ENCODE peak calls at places on chromosomes 4 and X, in eight cellular contexts. M, Y, Q, T, K, B, P and D are unnamed samples. For H3K4me1, the result is how much of the 10 kb centered on the place peaks cover.

GRCh38 chrX:23822397-23822796 is 39.4 kb downstream of the SAT1 start:
- DNase-seq in M (no peak), Y (no peak), K (no peak), Q (no peak), P (no peak), B (no peak), T (no peak), D (no peak)

GRCh38 chrX:67159437-67159836 is 384.4 kb upstream of the AR start:
- DNase-seq in T (no peak), P (no peak), Y (no peak), Q (no peak), K (no peak), M (no peak), B (no peak), D (no peak)

GRCh38 chr4:113682730-113683129 is 78.8 kb downstream of the CAMK2D start:
- DNase-seq in Q (no peak), T (no peak), K (no peak), Y (no peak), P (no peak), M (no peak), B (no peak), D (no peak)

GRCh38 chr4:59127748-59128147 is 2017.6 kb upstream of the IGFBP7 start:
- DNase-seq in M (no peak), Y (no peak), K (no peak), P (no peak), Q (no peak), T (no peak), B (no peak), D (no peak)

GRCh38 chr4:8696369-8697127 is 104.0 kb downstream of the CPZ start:
- DNase-seq in T (no peak), Y (no peak), K (peak), B (no peak), Q (no peak), P (no peak), M (no peak), D (no peak)

GRCh38 chr4:7015383-7016035 is 27.7 kb upstream of the TADA2B start:
- DNase-seq in M (no peak), B (no peak), K (no peak), Q (no peak), T (no peak), Y (no peak), P (no peak), D (no peak)

GRCh38 chr4:162565730-162566129 is 401.9 kb upstream of the FSTL5 start:
- DNase-seq in P (no peak), K (no peak), T (no peak), B (no peak), Q (no peak), M (no peak), Y (no peak), D (no peak)

GRCh38 chr4:37603070-37603468 is 83.1 kb downstream of the RELL1 start:
- DNase-seq in B (peak), Q (peak), Y (peak), T (peak), M (peak), K (peak), P (no peak), D (peak)

GRCh38 chrX:153778684-153779101 is 2.1 kb upstream of the SRPK3 start:
- DNase-seq in P (no peak), M (no peak), B (no peak), Q (peak), T (no peak), Y (no peak), K (no peak), D (no peak)

GRCh38 chrX:115428011-115428410 is 133.0 kb upstream of the PLS3 start:
- DNase-seq in K (no peak), B (no peak), Y (no peak), P (no peak), M (no peak), T (peak), Q (no peak), D (no peak)

GRCh38 chrX:106401965-106402559 is 209.7 kb upstream of the RADX start:
- DNase-seq in M (no peak), B (no peak), P (no peak), Y (no peak), K (no peak), T (no peak), Q (no peak), D (no peak)

GRCh38 chrX:106392346-106392745 is 219.4 kb upstream of the RADX start:
- DNase-seq in K (no peak), Q (no peak), M (no peak), B (no peak), T (no peak), Y (no peak), P (no peak), D (no peak)

DNA sequence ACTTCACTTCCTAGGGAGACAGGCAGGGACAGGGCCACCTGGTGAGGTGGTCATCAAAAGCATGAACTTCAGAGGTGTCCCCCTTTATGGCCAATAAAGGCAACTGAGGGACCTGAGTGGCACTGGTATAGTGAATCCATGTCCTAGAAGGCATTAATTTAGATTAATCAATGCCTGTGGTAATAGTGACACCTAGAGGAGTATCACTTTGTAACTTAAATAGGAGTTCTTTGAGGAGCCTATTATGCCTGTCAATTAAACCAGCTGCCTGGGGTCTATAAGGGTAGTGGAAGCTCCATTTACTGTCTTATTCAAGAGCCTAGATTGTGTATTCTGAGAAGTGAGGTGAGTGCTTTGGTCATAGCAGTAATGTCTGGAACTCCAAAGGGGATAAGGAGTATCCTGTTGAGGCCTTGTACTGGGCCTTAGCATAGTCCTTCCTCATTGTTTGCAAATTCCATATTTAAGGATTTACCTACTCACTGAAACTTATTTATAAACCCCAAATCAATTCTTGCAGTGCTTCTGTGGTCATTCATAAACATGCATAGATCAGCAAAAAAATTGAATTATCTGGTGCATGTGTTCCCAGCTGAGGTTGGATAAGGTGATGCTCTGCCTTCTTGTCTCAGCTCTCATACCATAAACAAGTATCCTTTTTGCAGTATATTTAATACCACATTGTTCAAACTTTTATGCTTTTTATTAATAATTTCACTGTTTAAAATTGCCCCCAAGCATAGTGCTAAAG is 213.8 kb upstream of the RADX start:
- DNase-seq in T (peak), M (no peak), P (no peak), Q (no peak), K (no peak), B (no peak), Y (no peak), D (no peak)
- TF ChIP-seq CTCF in T (peak), M (no peak), P (peak), Q (peak), K (no peak), B (no peak), Y (peak), D (no peak)

GRCh38 chr4:173188648-173189047 is 20.0 kb downstream of the GALNT7 start:
- DNase-seq in Y (no peak), P (no peak), M (no peak), Q (no peak), B (no peak), K (no peak), T (no peak), D (no peak)

GRCh38 chr4:173194175-173194574 is 25.6 kb downstream of the GALNT7 start:
- DNase-seq in M (no peak), P (no peak), B (no peak), Y (no peak), K (no peak), Q (no peak), T (no peak), D (no peak)

GRCh38 chr4:173192375-173193162 is 24.0 kb downstream of the GALNT7 start:
- DNase-seq in T (no peak), P (no peak), K (no peak), Q (no peak), M (no peak), Y (no peak), B (no peak), D (no peak)

GRCh38 chr4:173189117-173189693 is 20.6 kb downstream of the GALNT7 start:
- DNase-seq in M (no peak), T (no peak), K (no peak), Q (no peak), Y (no peak), P (no peak), B (no peak), D (no peak)

GRCh38 chr4:173191623-173192041 is 23.0 kb downstream of the GALNT7 start:
- DNase-seq in K (no peak), M (no peak), P (no peak), B (no peak), Y (no peak), T (no peak), Q (no peak), D (no peak)
- H3K4me1 ChIP-seq in K (under half), M (under half), P (under half), B (under half), Y (under half), T (half or more), Q (under half), D (under half)

GRCh38 chr4:121764303-121764701 is 662 bp downstream of the SMIM43 start:
- DNase-seq in B (no peak), Y (no peak), K (no peak), T (no peak), Q (no peak), P (no peak), M (no peak), D (no peak)

GRCh38 chr4:121765368-121765705 is 373 bp upstream of the SMIM43 start:
- DNase-seq in T (no peak), Y (no peak), M (no peak), K (no peak), Q (no peak), B (no peak), P (no peak), D (no peak)

GRCh38 chr4:121769341-121769740 is 4.4 kb upstream of the SMIM43 start:
- DNase-seq in B (no peak), M (no peak), T (no peak), Y (no peak), K (no peak), Q (no peak), P (no peak), D (no peak)

GRCh38 chr4:121765941-121766538 is 1.1 kb upstream of the SMIM43 start:
- DNase-seq in B (no peak), T (peak), K (no peak), P (no peak), Q (no peak), Y (no peak), M (no peak), D (no peak)

DNA sequence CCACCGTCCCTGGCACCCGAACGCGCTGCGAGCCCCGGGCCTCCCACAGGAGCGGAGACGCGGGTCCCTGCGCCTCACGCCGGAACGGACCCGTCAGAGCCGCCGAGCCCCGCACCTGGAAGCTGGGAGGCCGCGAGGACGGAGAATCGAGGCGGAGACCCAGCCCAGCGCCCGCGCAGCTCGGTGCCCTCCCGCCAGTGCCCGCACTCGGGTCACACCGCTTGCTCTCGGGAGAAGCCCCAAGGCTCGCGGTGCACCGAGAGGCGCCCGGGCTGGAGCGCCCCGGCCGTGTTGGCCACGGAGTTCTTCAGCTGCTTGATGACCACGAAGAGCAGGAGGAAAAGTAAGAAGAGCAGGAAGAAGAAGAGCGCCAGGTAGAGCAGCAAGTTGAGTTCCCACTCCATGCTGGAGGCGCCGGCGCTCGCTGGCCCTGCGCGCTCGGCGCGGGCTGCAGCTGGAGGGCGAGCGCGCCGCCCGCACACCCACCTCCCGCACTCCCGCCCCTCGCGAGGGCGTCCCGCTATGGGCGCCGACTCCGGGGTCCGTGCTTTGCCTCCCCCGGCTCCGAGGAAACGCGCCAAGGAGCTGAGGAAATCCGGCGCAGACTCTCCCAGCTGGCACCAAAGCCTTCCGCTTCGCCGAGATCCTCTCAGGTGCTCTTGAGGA is at the start of gene SMIM43:
- DNase-seq in B (no peak), K (no peak), T (peak), P (no peak), Q (no peak), M (no peak), Y (no peak), D (no peak)
- H3K4me3 ChIP-seq in B (peak), K (peak), T (peak), P (peak), Q (peak), M (peak), Y (peak), D (peak)

DNA sequence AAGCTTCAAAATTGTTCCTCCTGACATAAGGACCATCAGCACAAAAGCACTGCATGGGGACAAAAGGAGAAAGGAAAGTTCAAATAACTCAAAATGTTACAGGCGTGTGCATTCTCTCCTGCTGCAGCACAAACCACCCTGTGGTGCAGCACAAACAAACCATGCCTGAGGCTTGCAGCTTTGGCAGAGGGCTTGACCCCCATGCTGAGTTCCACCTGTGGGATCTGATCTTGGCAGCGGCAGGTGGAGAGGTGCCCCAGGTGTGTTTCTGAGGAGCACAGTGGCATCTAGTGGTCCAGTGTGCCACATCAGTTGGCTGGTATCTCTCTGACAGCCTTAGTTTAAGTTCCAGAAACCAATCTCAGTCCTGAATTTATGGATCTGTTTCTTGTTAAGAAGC is 164.6 kb downstream of the SOWAHB start:
- DNase-seq in B (peak), P (no peak), Y (no peak), M (peak), K (no peak), T (no peak), Q (no peak), D (no peak)
- TF ChIP-seq CTCF in B (peak), P (peak), Y (no peak), M (no peak), K (no peak), T (peak), Q (no peak), D (no peak)

DNA sequence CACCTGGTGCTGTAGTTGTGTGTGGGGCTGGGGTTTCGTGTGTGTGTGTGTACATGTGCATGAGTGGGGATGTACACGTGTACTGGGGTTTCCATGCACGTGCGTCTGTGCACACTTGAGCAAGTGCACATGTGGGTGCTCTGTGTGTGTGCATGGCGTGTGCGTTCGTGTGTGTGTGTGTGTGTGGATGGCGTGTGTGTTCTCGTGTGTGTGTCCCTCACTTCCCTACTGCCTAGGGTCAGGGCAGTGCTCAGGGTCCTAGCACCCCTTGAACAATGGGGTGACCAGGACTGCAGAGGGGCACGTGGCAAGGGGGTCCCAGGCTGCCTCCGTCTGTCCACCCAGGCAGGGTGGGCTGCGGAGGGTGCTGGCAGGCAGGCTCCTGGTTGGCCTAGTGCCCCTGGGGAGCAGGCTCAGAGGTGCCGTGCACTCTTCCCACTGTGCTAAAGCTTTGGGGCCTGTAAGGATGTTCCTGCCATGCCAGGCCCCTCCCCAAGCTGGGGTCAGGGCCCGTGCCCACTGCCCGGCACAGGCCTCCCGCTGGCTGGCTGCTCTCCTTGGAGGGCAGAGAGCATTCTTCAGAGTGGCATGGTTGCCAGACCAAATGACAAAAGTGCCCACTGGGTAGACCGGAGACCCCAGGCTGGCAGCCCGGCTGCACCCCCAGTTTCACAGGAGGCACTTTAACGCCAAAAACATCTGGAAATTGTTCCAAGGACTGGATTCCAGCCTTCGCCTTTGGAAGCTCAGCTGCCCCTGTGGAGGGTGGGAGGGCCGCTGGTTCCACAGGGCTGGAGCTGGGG is 29.1 kb downstream of the FGFRL1 start:
- DNase-seq in Q (no peak), T (no peak), K (no peak), Y (no peak), P (no peak), B (no peak), M (no peak), D (no peak)
- H3K4me1 ChIP-seq in Q (under half), T (under half), K (under half), Y (under half), P (under half), B (under half), M (half or more), D (half or more)

GRCh38 chr4:122458625-122459024 is 2.1 kb upstream of the IL2 start:
- DNase-seq in P (no peak), M (no peak), B (no peak), Y (no peak), K (no peak), Q (no peak), T (peak), D (no peak)
- H3K4me3 ChIP-seq in P (peak), M (peak), B (peak), Y (peak), K (no peak), Q (peak), T (no peak), D (peak)